ENCODE peak calls at places on chromosome 15, in seven cellular contexts. F is endothelial cell, D is upper lobe of right lung, P is esophagus squamous epithelium, M is pancreas, A is neural progenitor cell, X is mesothelial cell of epicardium. Q is an unnamed sample.

GRCh38 chr15:61715082-61715481 is 345.2 kb downstream of the VPS13C start:
- DNase-seq in F (no peak), D (no peak), P (no peak), M (peak), A (no peak), X (no peak), Q (no peak)

GRCh38 chr15:80866936-80867335 is 87.8 kb downstream of the CEMIP start:
- DNase-seq in F (no peak), D (no peak), P (no peak), M (no peak), A (no peak), X (no peak), Q (no peak)

GRCh38 chr15:70088427-70088826 is 9.3 kb downstream of the TLE3 start:
- DNase-seq in F (no peak), D (no peak), P (no peak), M (no peak), A (no peak), X (no peak), Q (no peak)

GRCh38 chr15:67253103-67253502 is 1.4 kb downstream of the AAGAB start:
- DNase-seq in F (no peak), D (no peak), P (no peak), M (no peak), A (no peak), X (no peak), Q (no peak)

GRCh38 chr15:73677146-73677607 is 7.0 kb upstream of the CD276 start:
- DNase-seq in F (peak), D (no peak), P (no peak), M (peak), A (peak), X (no peak), Q (peak)

GRCh38 chr15:92533298-92533697 is 122.3 kb downstream of the FAM174B start:
- DNase-seq in F (no peak), D (no peak), P (no peak), M (no peak), A (no peak), X (no peak), Q (no peak)

GRCh38 chr15:100201376-100202280 is 140.1 kb downstream of the ADAMTS17 start:
- DNase-seq in F (no peak), D (no peak), P (no peak), M (no peak), A (no peak), X (no peak), Q (peak)

GRCh38 chr15:73621286-73621826 is 11.8 kb downstream of the NPTN start:
- DNase-seq in F (no peak), D (no peak), P (no peak), M (no peak), A (no peak), X (no peak), Q (no peak)

GRCh38 chr15:72796515-72797337 is 13.2 kb upstream of the ADPGK start:
- DNase-seq in F (peak), D (peak), P (no peak), M (peak), A (peak), X (no peak), Q (peak)

GRCh38 chr15:69160976-69161877 is 792 bp downstream of the GLCE start:
- DNase-seq in F (peak), D (peak), P (no peak), M (peak), A (peak), X (no peak), Q (peak)

GRCh38 chr15:60000824-60001641 is 3.1 kb upstream of the FOXB1 start:
- DNase-seq in F (no peak), D (no peak), P (no peak), M (no peak), A (peak), X (no peak), Q (no peak)

GRCh38 chr15:51089699-51090098 is 5.0 kb downstream of the TNFAIP8L3 start:
- DNase-seq in F (no peak), D (no peak), P (no peak), M (no peak), A (no peak), X (no peak), Q (no peak)

GRCh38 chr15:90266485-90266884 is 1.0 kb downstream of the NGRN start:
- DNase-seq in F (no peak), D (peak), P (no peak), M (no peak), A (no peak), X (no peak), Q (peak)

GRCh38 chr15:86082619-86083377 is 3.1 kb downstream of the AGBL1 start:
- DNase-seq in F (no peak), D (no peak), P (no peak), M (no peak), A (no peak), X (no peak), Q (peak)

DNA sequence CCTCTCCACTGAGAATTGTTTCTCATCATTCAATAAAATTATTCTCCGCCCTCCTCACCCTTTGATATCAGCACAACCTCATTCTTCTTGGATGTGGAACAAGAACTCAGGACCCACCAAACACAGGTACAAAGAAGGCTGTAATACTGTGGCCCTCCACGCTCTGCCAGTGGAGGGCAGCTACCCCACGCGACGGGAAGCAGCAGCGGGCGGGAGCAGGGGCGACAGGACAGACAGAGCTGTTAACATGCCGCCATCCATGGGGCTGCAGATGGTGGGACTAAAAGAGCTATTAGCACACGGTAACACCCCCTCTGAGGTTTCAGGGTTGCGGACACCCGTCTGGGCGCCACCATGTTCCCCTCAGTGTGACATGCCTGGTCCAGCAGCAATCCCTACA is 37.5 kb downstream of the EMC4 start:
- DNase-seq in F (no peak), D (no peak), P (no peak), M (no peak), A (peak), X (no peak), Q (no peak)
- TF ChIP-seq CTCF in F (no peak), D (no peak), P (no peak), M (no peak), A (no peak), X (no peak), Q (no peak)

GRCh38 chr15:28881170-28881569 is 4.6 kb upstream of the APBA2 start:
- DNase-seq in F (no peak), D (no peak), P (no peak), M (no peak), A (no peak), X (no peak), Q (no peak)
- TF ChIP-seq CTCF in F (no peak), D (no peak), P (no peak), M (no peak), A (no peak), X (no peak), Q (no peak)

GRCh38 chr15:30905821-30906220 is 2.1 kb downstream of the FAN1 start:
- DNase-seq in F (no peak), D (no peak), P (no peak), M (no peak), A (no peak), X (no peak), Q (no peak)
- TF ChIP-seq CTCF in F (no peak), D (no peak), P (no peak), M (no peak), A (peak), X (no peak), Q (no peak)

DNA sequence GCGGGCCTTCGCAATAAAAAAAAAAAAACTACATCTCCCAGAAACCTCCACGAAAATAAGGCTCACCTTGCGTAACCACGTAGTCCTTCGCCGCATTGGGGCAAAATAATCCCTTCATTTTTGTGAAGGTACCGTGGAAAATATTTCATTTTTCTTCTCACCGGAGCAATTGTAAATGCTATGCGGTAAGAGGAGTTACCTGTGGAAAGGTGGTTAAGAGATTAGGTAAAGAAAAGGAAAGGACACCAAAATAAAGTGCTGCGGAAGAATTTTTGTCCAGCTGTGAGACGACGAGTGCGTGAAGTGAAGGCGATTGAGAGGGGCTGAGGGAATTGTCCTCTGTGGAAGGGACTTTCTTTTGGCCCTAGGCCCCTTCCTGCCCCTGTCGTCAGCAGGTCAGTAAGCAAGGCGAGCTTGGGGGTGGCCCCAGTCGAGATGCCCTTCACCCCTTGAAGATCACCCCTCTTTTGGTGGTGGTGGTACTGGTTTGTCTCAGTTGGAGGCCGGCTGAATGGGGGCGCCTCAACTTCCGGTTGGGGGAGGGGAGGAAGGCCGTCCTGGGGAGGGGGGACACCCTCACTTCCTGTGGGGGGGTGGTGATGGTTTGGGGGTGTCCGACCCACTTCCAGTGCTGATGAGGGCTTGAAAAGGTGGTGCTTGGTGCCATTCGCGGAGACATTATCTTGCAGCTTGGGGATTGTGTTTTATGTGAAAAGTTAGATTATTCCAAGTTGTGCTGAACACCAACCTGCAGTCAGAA is at the start of gene HMG20A:
- DNase-seq in F (peak), D (peak), P (peak), M (peak), A (peak), X (peak), Q (peak)
- TF ChIP-seq CTCF in F (no peak), D (no peak), P (no peak), M (no peak), A (no peak), X (no peak), Q (no peak)

GRCh38 chr15:40543631-40544294 is 21.1 kb downstream of the CCDC32 start:
- DNase-seq in F (no peak), D (no peak), P (no peak), M (no peak), A (no peak), X (no peak), Q (no peak)

GRCh38 chr15:40543082-40543481 is 21.8 kb downstream of the CCDC32 start:
- DNase-seq in F (no peak), D (no peak), P (no peak), M (no peak), A (no peak), X (no peak), Q (no peak)

GRCh38 chr15:40549894-40550293 is 14.9 kb downstream of the CCDC32 start:
- DNase-seq in F (no peak), D (no peak), P (no peak), M (peak), A (no peak), X (no peak), Q (no peak)

GRCh38 chr15:40550381-40551037 is 14.3 kb downstream of the CCDC32 start:
- DNase-seq in F (no peak), D (no peak), P (no peak), M (no peak), A (no peak), X (no peak), Q (no peak)

DNA sequence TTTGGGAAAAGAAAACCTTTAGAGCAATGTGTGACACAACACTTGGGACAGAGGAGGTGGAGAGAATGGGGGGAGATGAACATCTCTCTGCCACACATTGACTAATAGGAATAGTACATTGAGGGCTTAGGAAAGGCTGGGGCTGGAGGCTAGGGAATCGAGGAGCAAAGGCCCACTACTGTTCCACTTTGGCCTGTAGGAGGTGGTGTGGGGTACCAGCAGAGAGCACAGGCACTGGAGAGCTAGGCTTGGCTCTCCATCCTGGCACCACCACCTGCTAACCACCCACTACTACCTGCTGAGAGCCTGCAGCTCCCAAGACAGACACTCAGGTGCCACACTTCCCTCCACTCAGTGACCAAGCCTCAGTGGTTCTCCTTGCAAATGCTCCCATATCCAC is 19.4 kb downstream of the CCDC32 start:
- DNase-seq in F (no peak), D (no peak), P (no peak), M (no peak), A (no peak), X (no peak), Q (no peak)
- TF ChIP-seq CTCF in F (no peak), D (no peak), P (no peak), M (no peak), A (no peak), X (no peak), Q (no peak)

DNA sequence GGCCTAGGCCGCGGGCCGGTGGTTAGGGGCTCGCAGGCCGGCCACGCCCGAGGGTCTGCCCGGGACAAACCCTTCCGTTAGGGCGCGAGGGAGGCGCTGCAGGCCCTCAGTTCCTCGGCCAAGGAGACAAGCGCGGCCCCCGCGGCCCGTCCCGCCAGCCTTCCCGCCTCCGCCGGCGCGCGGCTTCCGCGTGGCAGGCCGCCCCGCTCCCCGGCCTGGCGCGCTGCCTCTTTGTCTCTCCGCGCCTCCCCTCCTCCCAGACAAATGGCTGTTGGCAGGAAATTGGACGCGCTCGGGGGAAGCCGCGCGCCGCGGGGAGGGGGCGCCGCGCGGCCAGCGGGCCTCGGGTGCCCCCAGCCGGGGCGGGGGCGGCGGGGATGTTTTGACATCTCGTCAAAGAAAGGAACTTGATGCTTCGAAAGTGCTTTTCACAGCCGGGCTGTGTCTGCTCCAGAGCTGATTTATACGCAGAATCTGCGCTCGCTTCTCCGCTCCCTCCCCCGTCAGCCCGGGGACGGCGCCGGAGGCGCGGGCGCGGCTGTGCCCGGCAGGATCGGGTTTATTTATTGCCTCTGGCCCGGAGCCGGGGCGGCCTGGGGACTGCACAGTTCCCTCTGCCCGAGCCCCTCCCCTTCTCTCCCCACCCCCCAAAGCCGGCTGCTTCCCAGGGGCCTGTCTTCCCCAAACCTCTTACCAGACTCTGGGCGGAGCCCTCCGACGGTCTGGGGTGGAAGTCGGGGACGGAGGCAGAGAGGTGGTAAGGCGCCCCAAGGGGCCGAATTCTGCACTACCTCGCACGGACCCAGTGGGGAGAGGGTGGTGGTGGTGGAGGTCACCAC is 20.8 kb downstream of the SHF start:
- DNase-seq in F (peak), D (peak), P (peak), M (peak), A (peak), X (peak), Q (peak)
- TF ChIP-seq CTCF in F (peak), D (peak), P (peak), M (peak), A (peak), X (peak), Q (peak)

GRCh38 chr15:38768970-38769369 is 204.4 kb upstream of the RASGRP1 start:
- DNase-seq in F (peak), D (no peak), P (no peak), M (peak), A (peak), X (no peak), Q (peak)
- TF ChIP-seq CTCF in F (no peak), D (peak), P (no peak), M (no peak), A (peak), X (no peak), Q (no peak)